ENCODE peak calls at places on chromosomes 3 and 15, in seven cellular contexts. M, H, U, I, S, N and O are unnamed samples.

GRCh38 chr3:192237992-192238608 is 489.2 kb downstream of the FGF12 start:
- DNase-seq in M (no peak), H (no peak), U (no peak), I (no peak), S (no peak), N (no peak), O (no peak)

GRCh38 chr3:20336572-20336971 is 150.6 kb upstream of the SGO1 start:
- DNase-seq in M (no peak), H (no peak), U (no peak), I (no peak), S (no peak), N (no peak), O (no peak)

GRCh38 chr3:31421280-31422048 is 111.3 kb upstream of the STT3B start:
- DNase-seq in M (no peak), H (no peak), U (no peak), I (peak), S (no peak), N (no peak), O (no peak)

GRCh38 chr3:56042326-56042951 is 425.8 kb downstream of the ERC2 start:
- DNase-seq in M (no peak), H (peak), U (no peak), I (no peak), S (peak), N (peak), O (no peak)

GRCh38 chr15:76866008-76866407 is 39.1 kb downstream of the SCAPER start:
- DNase-seq in M (no peak), H (no peak), U (no peak), I (no peak), S (peak), N (no peak), O (no peak)

GRCh38 chr3:117252208-117252607 is 542.6 kb downstream of the TUSC7 start:
- DNase-seq in M (no peak), H (peak), U (no peak), I (no peak), S (no peak), N (no peak), O (no peak)

GRCh38 chr3:10464068-10464434 is 41.3 kb downstream of the ATP2B2 start:
- DNase-seq in M (no peak), H (no peak), U (no peak), I (no peak), S (no peak), N (no peak), O (no peak)

GRCh38 chr3:126349611-126350501 is 7.4 kb downstream of the KLF15 start:
- DNase-seq in M (peak), H (no peak), U (no peak), I (no peak), S (no peak), N (no peak), O (no peak)

GRCh38 chr3:195181781-195182469 is 89.0 kb downstream of the XXYLT1 start:
- DNase-seq in M (no peak), H (peak), U (no peak), I (no peak), S (no peak), N (no peak), O (no peak)

GRCh38 chr15:75827691-75828090 is 15.6 kb upstream of the UBE2Q2 start:
- DNase-seq in M (no peak), H (no peak), U (no peak), I (no peak), S (no peak), N (no peak), O (no peak)

GRCh38 chr3:148466143-148466542 is 231.6 kb upstream of the AGTR1 start:
- DNase-seq in M (no peak), H (peak), U (no peak), I (no peak), S (peak), N (no peak), O (no peak)

GRCh38 chr3:9951962-9952805 is at the start of gene PRRT3:
- DNase-seq in M (peak), H (peak), U (no peak), I (peak), S (peak), N (no peak), O (no peak)

GRCh38 chr3:101828289-101828688 is 21.0 kb upstream of the NFKBIZ start:
- DNase-seq in M (no peak), H (no peak), U (no peak), I (no peak), S (no peak), N (no peak), O (no peak)

GRCh38 chr15:75191235-75191634 is 10.4 kb upstream of the C15orf39 start:
- DNase-seq in M (no peak), H (no peak), U (no peak), I (no peak), S (no peak), N (no peak), O (no peak)

GRCh38 chr15:88900309-88900981 is 5.1 kb upstream of the HAPLN3 start:
- DNase-seq in M (no peak), H (peak), U (no peak), I (no peak), S (no peak), N (no peak), O (no peak)

GRCh38 chr3:160951677-160952487 is 153.3 kb downstream of the B3GALNT1 start:
- DNase-seq in M (no peak), H (no peak), U (no peak), I (no peak), S (no peak), N (no peak), O (no peak)

GRCh38 chr3:160950954-160951353 is 154.2 kb downstream of the B3GALNT1 start:
- DNase-seq in M (no peak), H (no peak), U (no peak), I (no peak), S (no peak), N (no peak), O (no peak)

GRCh38 chr3:160953681-160954080 is 151.5 kb downstream of the B3GALNT1 start:
- DNase-seq in M (no peak), H (no peak), U (no peak), I (no peak), S (no peak), N (no peak), O (no peak)

DNA sequence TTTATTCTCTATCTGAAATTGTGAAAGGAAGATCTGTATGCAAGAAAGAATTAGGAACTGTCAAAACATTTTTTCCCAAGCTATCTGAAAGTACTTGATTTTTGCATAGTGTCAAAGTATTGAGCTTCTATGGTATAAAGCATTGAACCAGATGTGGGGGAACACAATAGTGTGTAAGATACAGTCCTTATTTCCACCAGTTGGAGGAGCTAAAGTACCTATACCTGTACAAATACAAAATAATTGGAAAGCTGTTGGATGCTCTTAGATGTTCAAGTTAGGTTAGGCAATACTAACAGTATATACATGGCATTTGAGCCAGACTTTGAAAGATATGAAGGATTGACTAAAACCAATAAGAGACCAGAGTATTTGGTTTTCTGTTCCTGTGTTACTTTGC is 148.4 kb downstream of the B3GALNT1 start:
- DNase-seq in M (no peak), H (peak), U (no peak), I (peak), S (peak), N (peak), O (no peak)
- TF ChIP-seq CTCF in M (no peak), H (peak), U (peak), I (peak), S (peak), N (peak), O (no peak)

GRCh38 chr15:64162869-64163661 is at the start of gene PPIB:
- DNase-seq in M (peak), H (peak), U (peak), I (peak), S (peak), N (peak), O (peak)

GRCh38 chr15:64163662-64164362 is 990 bp upstream of the PPIB start:
- DNase-seq in M (peak), H (no peak), U (peak), I (no peak), S (peak), N (peak), O (no peak)

GRCh38 chr15:64164436-64164835 is 1.6 kb upstream of the PPIB start:
- DNase-seq in M (no peak), H (no peak), U (no peak), I (no peak), S (no peak), N (no peak), O (no peak)

GRCh38 chr15:64162478-64162868 is 349 bp downstream of the PPIB start:
- DNase-seq in M (no peak), H (no peak), U (no peak), I (no peak), S (no peak), N (no peak), O (no peak)

GRCh38 chr15:64166104-64166890 is 3.5 kb upstream of the PPIB start:
- DNase-seq in M (no peak), H (no peak), U (no peak), I (no peak), S (no peak), N (no peak), O (no peak)
- TF ChIP-seq CTCF in M (no peak), H (no peak), U (no peak), I (no peak), S (no peak), N (no peak), O (no peak)

DNA sequence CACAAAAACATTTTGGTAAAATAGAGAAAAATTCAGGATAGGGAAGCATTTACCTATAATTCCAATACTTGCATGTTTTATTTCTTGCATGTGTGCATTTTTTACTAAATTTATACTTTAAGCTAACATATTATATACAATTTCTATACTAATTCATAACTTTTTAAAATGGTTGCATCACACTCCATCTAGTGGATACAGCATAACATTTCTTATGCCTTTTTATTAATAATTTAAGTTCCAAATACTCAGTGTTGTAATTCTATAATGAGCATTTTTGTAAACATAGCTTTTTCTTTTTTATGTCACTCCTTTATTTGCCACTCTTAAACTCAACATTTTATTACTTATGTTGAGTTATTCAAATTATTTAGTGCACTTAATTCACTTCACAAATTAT is 477.7 kb downstream of the ZBBX start:
- DNase-seq in M (no peak), H (peak), U (no peak), I (no peak), S (no peak), N (no peak), O (no peak)
- TF ChIP-seq CTCF in M (no peak), H (peak), U (no peak), I (no peak), S (no peak), N (no peak), O (no peak)

GRCh38 chr3:23052230-23053019 is 150.7 kb upstream of the UBE2E2 start:
- DNase-seq in M (no peak), H (peak), U (no peak), I (no peak), S (no peak), N (no peak), O (no peak)
- TF ChIP-seq CTCF in M (no peak), H (no peak), U (no peak), I (no peak), S (no peak), N (no peak), O (no peak)

GRCh38 chr15:62188744-62189143 is 23.7 kb upstream of the C2CD4B start:
- DNase-seq in M (no peak), H (no peak), U (no peak), I (no peak), S (no peak), N (no peak), O (no peak)

GRCh38 chr15:62187425-62187824 is 22.3 kb upstream of the C2CD4B start:
- DNase-seq in M (no peak), H (no peak), U (no peak), I (no peak), S (no peak), N (no peak), O (no peak)

GRCh38 chr15:62183130-62183529 is 18.0 kb upstream of the C2CD4B start:
- DNase-seq in M (no peak), H (no peak), U (no peak), I (no peak), S (no peak), N (no peak), O (no peak)

GRCh38 chr15:62187910-62188309 is 22.8 kb upstream of the C2CD4B start:
- DNase-seq in M (no peak), H (no peak), U (no peak), I (no peak), S (no peak), N (no peak), O (no peak)

GRCh38 chr15:62186578-62186977 is 21.5 kb upstream of the C2CD4B start:
- DNase-seq in M (no peak), H (no peak), U (no peak), I (no peak), S (no peak), N (no peak), O (no peak)
- TF ChIP-seq CTCF in M (no peak), H (no peak), U (no peak), I (no peak), S (no peak), N (no peak), O (no peak)

GRCh38 chr3:171679011-171679492 is 131.2 kb downstream of the PLD1 start:
- DNase-seq in M (no peak), H (no peak), U (peak), I (no peak), S (no peak), N (peak), O (no peak)

GRCh38 chr3:171676600-171677175 is 133.6 kb downstream of the PLD1 start:
- DNase-seq in M (no peak), H (no peak), U (peak), I (no peak), S (no peak), N (no peak), O (no peak)

GRCh38 chr3:171680690-171681416 is 129.4 kb downstream of the PLD1 start:
- DNase-seq in M (no peak), H (no peak), U (no peak), I (no peak), S (no peak), N (peak), O (no peak)

GRCh38 chr3:171673951-171674350 is 136.3 kb downstream of the PLD1 start:
- DNase-seq in M (no peak), H (no peak), U (no peak), I (no peak), S (no peak), N (no peak), O (no peak)

GRCh38 chr3:171677706-171678105 is 132.6 kb downstream of the PLD1 start:
- DNase-seq in M (no peak), H (peak), U (no peak), I (no peak), S (no peak), N (no peak), O (no peak)
- TF ChIP-seq CTCF in M (no peak), H (no peak), U (no peak), I (no peak), S (no peak), N (no peak), O (no peak)

DNA sequence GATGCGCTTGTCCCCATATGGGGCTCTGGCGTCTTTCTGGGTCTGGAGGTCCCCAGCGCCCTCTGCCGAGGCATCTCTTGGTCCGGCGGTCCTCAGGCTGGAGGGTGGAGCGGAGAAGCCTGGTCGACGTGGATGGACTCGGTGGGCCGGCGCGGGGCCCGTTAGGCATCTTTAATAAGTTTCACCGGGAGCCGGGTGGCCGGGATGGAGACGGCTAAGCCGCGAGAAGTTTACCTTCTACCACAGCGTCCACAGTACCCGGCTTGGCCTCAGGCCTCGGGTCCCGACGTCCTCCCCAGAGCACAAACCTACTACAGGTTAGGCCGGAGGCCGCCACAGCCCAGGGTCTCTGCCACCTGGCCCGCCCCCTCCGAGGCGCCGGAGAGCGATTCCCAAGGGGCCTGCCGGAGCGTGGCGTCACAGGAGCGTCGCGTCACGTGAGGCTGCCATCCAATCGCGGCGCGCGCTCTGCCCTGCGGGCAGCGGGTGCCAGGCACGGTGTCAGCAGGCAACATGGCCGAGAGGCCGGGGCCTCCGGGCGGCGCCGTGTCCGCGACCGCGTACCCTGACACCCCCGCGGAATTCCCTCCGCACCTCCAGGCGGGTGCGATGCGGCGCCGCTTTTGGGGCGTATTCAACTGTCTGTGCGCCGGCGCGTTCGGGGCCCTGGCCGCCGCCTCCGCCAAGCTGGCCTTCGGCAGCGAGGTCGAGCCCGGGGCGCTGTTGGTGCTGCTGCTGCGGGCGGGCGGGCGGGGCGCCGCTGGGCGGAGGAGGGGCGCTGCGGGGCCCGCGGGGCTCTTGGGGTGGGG is at the start of gene TMEM42:
- DNase-seq in M (peak), H (peak), U (peak), I (peak), S (peak), N (peak), O (peak)
- TF ChIP-seq CTCF in M (no peak), H (no peak), U (no peak), I (peak), S (peak), N (peak), O (no peak)